ENCODE peak calls at places on chromosomes 6 and 20, in eight cellular contexts. T, R, G, H, O, I, D and A are unnamed samples.

GRCh38 chr20:56629464-56630085 is 469 bp downstream of the TFAP2C start:
- DNase-seq in R (no peak), T (peak; percentile 19), H (no peak), D (no peak), O (no peak), G (no peak), I (peak; percentile 11), A (no peak)

GRCh38 chr6:170048615-170049256 is 242.1 kb downstream of the DLL1 start:
- DNase-seq in O (peak; percentile 87), H (no peak), T (no peak), D (no peak), G (no peak), I (no peak), R (peak; percentile 74), A (no peak)

GRCh38 chr20:6886065-6886729 is 118.7 kb downstream of the BMP2 start:
- DNase-seq in O (no peak), R (no peak), H (no peak), G (no peak), D (no peak), T (peak; percentile 13), I (no peak), A (no peak)

GRCh38 chr6:56692586-56693245 is 50.0 kb upstream of the DST start:
- DNase-seq in R (no peak), D (no peak), O (peak; percentile 55), T (no peak), G (no peak), H (no peak), I (peak; percentile 53), A (no peak)

GRCh38 chr20:5844063-5844681 is 94.0 kb downstream of the SHLD1 start:
- DNase-seq in R (no peak), I (peak; percentile 37), G (no peak), H (peak; percentile 13), O (peak; percentile 35), D (peak; percentile 87), T (no peak), A (peak; percentile 73)

GRCh38 chr6:158232445-158233213 is 64.5 kb downstream of the GTF2H5 start:
- DNase-seq in G (peak; percentile 81), O (peak; percentile 62), T (peak; percentile 56), R (peak; percentile 83), I (peak; percentile 50), H (peak; percentile 30), D (peak; percentile 47), A (peak; percentile 44)

GRCh38 chr6:40506956-40507355 is 80.2 kb downstream of the LRFN2 start:
- DNase-seq in D (no peak), H (no peak), T (no peak), G (no peak), O (no peak), I (peak; percentile 69), R (no peak), A (no peak)

GRCh38 chr6:14721103-14721758 is 524.6 kb upstream of the JARID2 start:
- DNase-seq in O (peak; percentile 90), T (no peak), H (peak; percentile 26), G (no peak), R (no peak), D (no peak), I (no peak), A (no peak)

GRCh38 chr6:44126320-44127149 is 717 bp downstream of the MRPL14 start:
- DNase-seq in H (no peak), I (peak; percentile 61), T (peak; percentile 65), O (peak; percentile 66), G (peak; percentile 66), R (peak; percentile 73), D (peak; percentile 91), A (peak; percentile 71)

GRCh38 chr20:23193985-23194384 is 107.9 kb upstream of the CD93 start:
- DNase-seq in R (no peak), I (no peak), G (no peak), D (no peak), O (peak; percentile 47), H (no peak), T (no peak), A (no peak)

GRCh38 chr6:130843575-130844320 is 16.5 kb downstream of the SMLR1 start:
- DNase-seq in O (peak; percentile 51), G (peak; percentile 75), D (no peak), H (no peak), I (peak; percentile 22), R (no peak), T (no peak), A (peak; percentile 34)

GRCh38 chr6:90087103-90087833 is 193.0 kb downstream of the GJA10 start:
- DNase-seq in T (no peak), D (no peak), H (no peak), G (no peak), I (no peak), O (no peak), R (no peak), A (no peak)